ENCODE peak calls at places on chromosomes 16 and 17, in nine cellular contexts. One of them, this sample, is unnamed.

GRCh38 chr17:56826611-56827414 is 6.9 kb downstream of the C17orf67 start:
- DNase-seq in HL-60: no peak
- DNase-seq in GM13976: no peak
- DNase-seq in suprapubic skin: no peak
- DNase-seq in IMR-90: no peak
- DNase-seq in astrocyte of the cerebellum: no peak
- DNase-seq in body of pancreas: no peak
- DNase-seq in AG10803: no peak
- DNase-seq in cardiac muscle cell: no peak
- DNase-seq in this sample: no peak

GRCh38 chr16:10878644-10879498 is 1.9 kb downstream of the CIITA start:
- DNase-seq in HL-60: no peak
- DNase-seq in GM13976: peak
- DNase-seq in suprapubic skin: peak
- DNase-seq in IMR-90: peak
- DNase-seq in astrocyte of the cerebellum: no peak
- DNase-seq in body of pancreas: peak
- DNase-seq in AG10803: peak
- DNase-seq in cardiac muscle cell: peak
- DNase-seq in this sample: no peak

GRCh38 chr16:3021449-3022207 is 1.5 kb downstream of the TNFRSF12A start:
- DNase-seq in HL-60: peak
- DNase-seq in GM13976: peak
- DNase-seq in suprapubic skin: peak
- DNase-seq in IMR-90: peak
- DNase-seq in astrocyte of the cerebellum: peak
- DNase-seq in body of pancreas: peak
- DNase-seq in AG10803: peak
- DNase-seq in cardiac muscle cell: peak
- DNase-seq in this sample: peak

GRCh38 chr17:34365340-34365739 is 2.3 kb upstream of the CCL1 start:
- DNase-seq in HL-60: peak
- DNase-seq in GM13976: no peak
- DNase-seq in suprapubic skin: no peak
- DNase-seq in IMR-90: no peak
- DNase-seq in astrocyte of the cerebellum: no peak
- DNase-seq in body of pancreas: no peak
- DNase-seq in AG10803: no peak
- DNase-seq in cardiac muscle cell: no peak
- DNase-seq in this sample: no peak

GRCh38 chr17:31224366-31224765 is 72.7 kb downstream of the OMG start:
- DNase-seq in HL-60: no peak
- DNase-seq in GM13976: no peak
- DNase-seq in suprapubic skin: no peak
- DNase-seq in IMR-90: no peak
- DNase-seq in astrocyte of the cerebellum: no peak
- DNase-seq in body of pancreas: no peak
- DNase-seq in AG10803: no peak
- DNase-seq in cardiac muscle cell: no peak
- DNase-seq in this sample: no peak

GRCh38 chr17:66431910-66432309 is 129.5 kb downstream of the PRKCA start:
- DNase-seq in HL-60: no peak
- DNase-seq in GM13976: no peak
- DNase-seq in suprapubic skin: no peak
- DNase-seq in IMR-90: peak
- DNase-seq in astrocyte of the cerebellum: peak
- DNase-seq in body of pancreas: no peak
- DNase-seq in AG10803: peak
- DNase-seq in cardiac muscle cell: peak
- DNase-seq in this sample: no peak

GRCh38 chr17:7893226-7893880 is 4.8 kb downstream of the CHD3 start:
- DNase-seq in HL-60: no peak
- DNase-seq in GM13976: no peak
- DNase-seq in suprapubic skin: no peak
- DNase-seq in IMR-90: no peak
- DNase-seq in astrocyte of the cerebellum: no peak
- DNase-seq in body of pancreas: no peak
- DNase-seq in AG10803: no peak
- DNase-seq in cardiac muscle cell: no peak
- DNase-seq in this sample: no peak

GRCh38 chr17:34166394-34166793 is 88.7 kb upstream of the CCL2 start:
- DNase-seq in HL-60: no peak
- DNase-seq in GM13976: no peak
- DNase-seq in suprapubic skin: no peak
- DNase-seq in IMR-90: no peak
- DNase-seq in astrocyte of the cerebellum: no peak
- DNase-seq in body of pancreas: no peak
- DNase-seq in AG10803: no peak
- DNase-seq in cardiac muscle cell: no peak
- DNase-seq in this sample: no peak

GRCh38 chr16:47204736-47205499 is 61.2 kb upstream of the NETO2 start:
- DNase-seq in HL-60: no peak
- DNase-seq in GM13976: no peak
- DNase-seq in suprapubic skin: no peak
- DNase-seq in IMR-90: no peak
- DNase-seq in astrocyte of the cerebellum: no peak
- DNase-seq in body of pancreas: no peak
- DNase-seq in AG10803: no peak
- DNase-seq in cardiac muscle cell: no peak
- DNase-seq in this sample: no peak
- TF ChIP-seq CTCF in HL-60: no peak
- TF ChIP-seq CTCF in GM13976: no peak
- TF ChIP-seq CTCF in suprapubic skin: no peak
- TF ChIP-seq CTCF in IMR-90: no peak
- TF ChIP-seq CTCF in astrocyte of the cerebellum: no peak
- TF ChIP-seq CTCF in body of pancreas: no peak
- TF ChIP-seq CTCF in AG10803: no peak
- TF ChIP-seq CTCF in cardiac muscle cell: no peak
- TF ChIP-seq CTCF in this sample: peak

GRCh38 chr17:45234641-45235040 is 13.0 kb downstream of the FMNL1 start:
- DNase-seq in HL-60: peak
- DNase-seq in GM13976: peak
- DNase-seq in suprapubic skin: no peak
- DNase-seq in IMR-90: no peak
- DNase-seq in astrocyte of the cerebellum: no peak
- DNase-seq in body of pancreas: no peak
- DNase-seq in AG10803: no peak
- DNase-seq in cardiac muscle cell: no peak
- DNase-seq in this sample: no peak

GRCh38 chr17:45238155-45238774 is 16.6 kb downstream of the FMNL1 start:
- DNase-seq in HL-60: no peak
- DNase-seq in GM13976: no peak
- DNase-seq in suprapubic skin: no peak
- DNase-seq in IMR-90: no peak
- DNase-seq in astrocyte of the cerebellum: no peak
- DNase-seq in body of pancreas: no peak
- DNase-seq in AG10803: no peak
- DNase-seq in cardiac muscle cell: no peak
- DNase-seq in this sample: no peak

GRCh38 chr17:45235071-45236001 is 13.7 kb downstream of the FMNL1 start:
- DNase-seq in HL-60: peak
- DNase-seq in GM13976: peak
- DNase-seq in suprapubic skin: peak
- DNase-seq in IMR-90: peak
- DNase-seq in astrocyte of the cerebellum: peak
- DNase-seq in body of pancreas: peak
- DNase-seq in AG10803: peak
- DNase-seq in cardiac muscle cell: peak
- DNase-seq in this sample: no peak

GRCh38 chr17:45237686-45238085 is 16.0 kb downstream of the FMNL1 start:
- DNase-seq in HL-60: no peak
- DNase-seq in GM13976: no peak
- DNase-seq in suprapubic skin: no peak
- DNase-seq in IMR-90: no peak
- DNase-seq in astrocyte of the cerebellum: no peak
- DNase-seq in body of pancreas: no peak
- DNase-seq in AG10803: no peak
- DNase-seq in cardiac muscle cell: no peak
- DNase-seq in this sample: no peak

DNA sequence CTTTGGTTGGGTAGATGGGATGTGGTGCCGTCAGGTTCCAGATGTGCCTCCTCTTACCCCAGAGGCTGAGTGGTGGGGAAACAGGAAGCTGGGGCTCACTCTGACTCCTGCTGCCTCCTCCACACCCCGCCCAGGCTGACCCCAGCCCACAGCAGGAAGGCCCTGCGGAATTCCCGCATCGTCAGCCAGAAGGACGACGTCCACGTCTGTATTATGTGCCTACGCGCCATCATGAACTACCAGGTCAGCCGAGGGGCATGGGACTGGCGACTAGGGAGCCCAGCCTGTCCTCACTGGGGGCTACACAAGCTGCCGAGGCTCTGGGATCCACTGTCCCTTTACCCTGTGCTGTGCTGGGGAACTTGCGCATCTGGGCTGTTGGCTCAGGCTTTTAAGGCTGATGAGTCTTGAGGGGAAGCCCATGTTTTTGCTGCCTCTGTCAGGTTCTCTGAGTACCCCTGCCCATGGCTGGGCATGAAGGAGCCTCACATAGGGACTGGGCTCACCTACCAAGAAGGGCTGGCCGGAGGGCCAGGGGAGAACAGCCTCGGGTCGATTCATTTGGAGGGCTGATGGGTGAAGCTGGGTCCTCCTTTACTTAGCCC is 14.4 kb downstream of the FMNL1 start:
- DNase-seq in HL-60: peak
- DNase-seq in GM13976: no peak
- DNase-seq in suprapubic skin: peak
- DNase-seq in IMR-90: no peak
- DNase-seq in astrocyte of the cerebellum: no peak
- DNase-seq in body of pancreas: no peak
- DNase-seq in AG10803: no peak
- DNase-seq in cardiac muscle cell: no peak
- DNase-seq in this sample: no peak
- TF ChIP-seq CTCF in HL-60: no peak
- TF ChIP-seq CTCF in GM13976: no peak
- TF ChIP-seq CTCF in suprapubic skin: peak
- TF ChIP-seq CTCF in IMR-90: no peak
- TF ChIP-seq CTCF in astrocyte of the cerebellum: no peak
- TF ChIP-seq CTCF in body of pancreas: no peak
- TF ChIP-seq CTCF in AG10803: no peak
- TF ChIP-seq CTCF in cardiac muscle cell: peak
- TF ChIP-seq CTCF in this sample: peak

GRCh38 chr16:87410530-87410929 is 18.4 kb downstream of the MAP1LC3B start:
- DNase-seq in HL-60: no peak
- DNase-seq in GM13976: no peak
- DNase-seq in suprapubic skin: no peak
- DNase-seq in IMR-90: no peak
- DNase-seq in astrocyte of the cerebellum: no peak
- DNase-seq in body of pancreas: no peak
- DNase-seq in AG10803: no peak
- DNase-seq in cardiac muscle cell: no peak
- DNase-seq in this sample: no peak

GRCh38 chr16:87412371-87412995 is 20.3 kb downstream of the MAP1LC3B start:
- DNase-seq in HL-60: no peak
- DNase-seq in GM13976: no peak
- DNase-seq in suprapubic skin: no peak
- DNase-seq in IMR-90: no peak
- DNase-seq in astrocyte of the cerebellum: no peak
- DNase-seq in body of pancreas: no peak
- DNase-seq in AG10803: no peak
- DNase-seq in cardiac muscle cell: no peak
- DNase-seq in this sample: no peak

GRCh38 chr16:87409781-87410180 is 17.6 kb downstream of the MAP1LC3B start:
- DNase-seq in HL-60: no peak
- DNase-seq in GM13976: no peak
- DNase-seq in suprapubic skin: no peak
- DNase-seq in IMR-90: no peak
- DNase-seq in astrocyte of the cerebellum: no peak
- DNase-seq in body of pancreas: no peak
- DNase-seq in AG10803: no peak
- DNase-seq in cardiac muscle cell: no peak
- DNase-seq in this sample: no peak

GRCh38 chr16:87411375-87412271 is 19.5 kb downstream of the MAP1LC3B start:
- DNase-seq in HL-60: no peak
- DNase-seq in GM13976: no peak
- DNase-seq in suprapubic skin: no peak
- DNase-seq in IMR-90: no peak
- DNase-seq in astrocyte of the cerebellum: no peak
- DNase-seq in body of pancreas: no peak
- DNase-seq in AG10803: no peak
- DNase-seq in cardiac muscle cell: no peak
- DNase-seq in this sample: no peak

DNA sequence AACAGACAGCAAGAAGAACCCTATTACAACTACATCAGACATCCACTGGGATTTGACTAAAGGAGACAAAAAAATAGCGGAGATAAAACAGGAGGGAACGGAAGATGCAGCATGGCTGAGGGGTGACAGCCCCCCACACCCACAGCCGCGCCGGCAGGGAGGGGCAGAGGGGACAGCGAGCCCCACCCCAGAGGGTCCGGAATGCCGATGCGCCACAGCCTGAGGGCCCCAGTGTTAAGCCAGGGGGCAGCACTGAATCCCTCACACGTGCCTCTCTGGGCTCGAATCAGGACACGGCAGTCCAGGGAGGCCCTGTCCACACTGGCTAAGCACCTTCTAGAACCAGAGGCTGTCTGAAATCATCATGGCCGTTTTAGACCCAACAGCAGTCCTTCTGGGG is 18.8 kb downstream of the MAP1LC3B start:
- DNase-seq in HL-60: no peak
- DNase-seq in GM13976: no peak
- DNase-seq in suprapubic skin: no peak
- DNase-seq in IMR-90: no peak
- DNase-seq in astrocyte of the cerebellum: no peak
- DNase-seq in body of pancreas: no peak
- DNase-seq in AG10803: no peak
- DNase-seq in cardiac muscle cell: no peak
- DNase-seq in this sample: no peak
- TF ChIP-seq CTCF in HL-60: no peak
- TF ChIP-seq CTCF in GM13976: no peak
- TF ChIP-seq CTCF in suprapubic skin: no peak
- TF ChIP-seq CTCF in IMR-90: no peak
- TF ChIP-seq CTCF in astrocyte of the cerebellum: no peak
- TF ChIP-seq CTCF in body of pancreas: no peak
- TF ChIP-seq CTCF in AG10803: no peak
- TF ChIP-seq CTCF in cardiac muscle cell: no peak
- TF ChIP-seq CTCF in this sample: no peak

GRCh38 chr17:82915010-82915696 is 75.3 kb upstream of the ZNF750 start:
- DNase-seq in HL-60: no peak
- DNase-seq in GM13976: no peak
- DNase-seq in suprapubic skin: no peak
- DNase-seq in IMR-90: no peak
- DNase-seq in astrocyte of the cerebellum: no peak
- DNase-seq in body of pancreas: no peak
- DNase-seq in AG10803: no peak
- DNase-seq in cardiac muscle cell: no peak
- DNase-seq in this sample: no peak

GRCh38 chr17:82911822-82912221 is 72.0 kb upstream of the ZNF750 start:
- DNase-seq in HL-60: peak
- DNase-seq in GM13976: peak
- DNase-seq in suprapubic skin: no peak
- DNase-seq in IMR-90: no peak
- DNase-seq in astrocyte of the cerebellum: no peak
- DNase-seq in body of pancreas: no peak
- DNase-seq in AG10803: no peak
- DNase-seq in cardiac muscle cell: no peak
- DNase-seq in this sample: no peak

GRCh38 chr17:82912571-82913089 is 72.8 kb upstream of the ZNF750 start:
- DNase-seq in HL-60: no peak
- DNase-seq in GM13976: no peak
- DNase-seq in suprapubic skin: no peak
- DNase-seq in IMR-90: no peak
- DNase-seq in astrocyte of the cerebellum: no peak
- DNase-seq in body of pancreas: no peak
- DNase-seq in AG10803: no peak
- DNase-seq in cardiac muscle cell: no peak
- DNase-seq in this sample: no peak

GRCh38 chr17:82914375-82914774 is 74.6 kb upstream of the ZNF750 start:
- DNase-seq in HL-60: no peak
- DNase-seq in GM13976: peak
- DNase-seq in suprapubic skin: no peak
- DNase-seq in IMR-90: no peak
- DNase-seq in astrocyte of the cerebellum: no peak
- DNase-seq in body of pancreas: peak
- DNase-seq in AG10803: peak
- DNase-seq in cardiac muscle cell: peak
- DNase-seq in this sample: no peak

DNA sequence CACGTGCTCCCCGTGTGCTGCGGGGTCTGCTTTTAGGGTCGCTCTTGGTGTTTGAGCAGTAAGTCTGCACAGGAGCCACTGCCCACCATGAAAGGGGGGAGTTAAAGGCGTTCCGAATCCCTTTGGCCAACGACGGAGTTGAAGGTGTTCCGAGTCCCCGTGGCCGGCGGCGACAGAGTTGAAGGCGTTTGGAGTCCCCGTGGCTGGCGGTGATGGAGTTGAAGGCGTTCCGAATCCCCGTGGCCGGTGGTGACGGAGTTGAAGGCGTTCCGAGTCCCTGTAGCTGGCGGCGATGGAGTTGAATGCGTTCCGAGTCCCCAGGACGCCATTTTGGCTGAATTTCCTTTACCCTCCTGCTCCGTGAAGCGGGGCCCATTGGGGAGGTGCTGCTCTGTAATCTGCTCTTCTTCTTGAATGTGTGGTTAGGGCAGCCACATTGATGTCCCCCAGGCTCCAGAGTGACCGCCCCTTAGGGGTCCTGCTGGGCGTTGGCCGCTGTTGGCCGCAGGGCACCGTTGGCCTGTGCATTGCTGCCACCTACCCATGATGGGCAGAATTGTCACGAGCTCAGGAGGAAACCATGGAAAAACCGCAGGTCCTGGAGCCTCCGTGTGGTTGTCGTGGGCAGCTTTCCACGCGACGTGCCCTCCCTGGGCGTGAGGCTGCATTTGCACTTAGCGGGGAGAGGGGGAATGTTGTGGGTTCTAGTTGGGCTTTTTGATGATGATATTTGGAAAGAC is 73.7 kb upstream of the ZNF750 start:
- DNase-seq in HL-60: no peak
- DNase-seq in GM13976: no peak
- DNase-seq in suprapubic skin: no peak
- DNase-seq in IMR-90: no peak
- DNase-seq in astrocyte of the cerebellum: no peak
- DNase-seq in body of pancreas: no peak
- DNase-seq in AG10803: no peak
- DNase-seq in cardiac muscle cell: no peak
- DNase-seq in this sample: no peak
- TF ChIP-seq CTCF in HL-60: no peak
- TF ChIP-seq CTCF in GM13976: no peak
- TF ChIP-seq CTCF in suprapubic skin: no peak
- TF ChIP-seq CTCF in IMR-90: peak
- TF ChIP-seq CTCF in astrocyte of the cerebellum: peak
- TF ChIP-seq CTCF in body of pancreas: no peak
- TF ChIP-seq CTCF in AG10803: no peak
- TF ChIP-seq CTCF in cardiac muscle cell: no peak
- TF ChIP-seq CTCF in this sample: no peak

This sample was measured in type B pancreatic cell.